ENCODE peak calls at places on chromosomes 3 and 15, in ten cellular contexts. One of them, this sample, is unnamed.

GRCh38 chr15:29476503-29477080 is 207.0 kb upstream of the NSMCE3 start:
- DNase-seq in iPS DF 6.9: no peak
- DNase-seq in HCT116: no peak
- DNase-seq in cardiac muscle cell: no peak
- DNase-seq in mammary epithelial cell: no peak
- DNase-seq in suprapubic skin: peak
- DNase-seq in sigmoid colon: no peak
- DNase-seq in fibroblast of lung: no peak
- DNase-seq in hepatocyte: no peak
- DNase-seq in effector memory CD4-positive, alpha-beta T cell: no peak
- DNase-seq in this sample: no peak

GRCh38 chr15:67110958-67111864 is 45.8 kb downstream of the SMAD3 start:
- DNase-seq in HCT116: no peak
- DNase-seq in mammary epithelial cell: no peak
- DNase-seq in effector memory CD4-positive, alpha-beta T cell: no peak
- DNase-seq in suprapubic skin: no peak
- DNase-seq in sigmoid colon: no peak
- DNase-seq in cardiac muscle cell: no peak
- DNase-seq in iPS DF 6.9: no peak
- DNase-seq in hepatocyte: no peak
- DNase-seq in fibroblast of lung: peak
- DNase-seq in this sample: no peak

GRCh38 chr15:76196949-76197315 is 114.3 kb downstream of the ETFA start:
- DNase-seq in fibroblast of lung: no peak
- DNase-seq in mammary epithelial cell: no peak
- DNase-seq in sigmoid colon: peak
- DNase-seq in effector memory CD4-positive, alpha-beta T cell: no peak
- DNase-seq in iPS DF 6.9: no peak
- DNase-seq in HCT116: no peak
- DNase-seq in cardiac muscle cell: no peak
- DNase-seq in hepatocyte: no peak
- DNase-seq in suprapubic skin: peak
- DNase-seq in this sample: no peak

GRCh38 chr15:38253448-38253847 is 812 bp downstream of the SPRED1 start:
- DNase-seq in iPS DF 6.9: no peak
- DNase-seq in mammary epithelial cell: peak
- DNase-seq in HCT116: peak
- DNase-seq in hepatocyte: peak
- DNase-seq in cardiac muscle cell: peak
- DNase-seq in effector memory CD4-positive, alpha-beta T cell: no peak
- DNase-seq in sigmoid colon: no peak
- DNase-seq in fibroblast of lung: peak
- DNase-seq in suprapubic skin: no peak
- DNase-seq in this sample: no peak

GRCh38 chr15:69480932-69481331 is 28.3 kb downstream of the RPLP1 start:
- DNase-seq in HCT116: no peak
- DNase-seq in cardiac muscle cell: no peak
- DNase-seq in fibroblast of lung: no peak
- DNase-seq in suprapubic skin: no peak
- DNase-seq in effector memory CD4-positive, alpha-beta T cell: no peak
- DNase-seq in mammary epithelial cell: no peak
- DNase-seq in sigmoid colon: no peak
- DNase-seq in hepatocyte: no peak
- DNase-seq in iPS DF 6.9: no peak
- DNase-seq in this sample: no peak

GRCh38 chr3:160141485-160142185 is 83.6 kb upstream of the C3orf80 start:
- DNase-seq in sigmoid colon: no peak
- DNase-seq in fibroblast of lung: no peak
- DNase-seq in cardiac muscle cell: peak
- DNase-seq in HCT116: no peak
- DNase-seq in suprapubic skin: no peak
- DNase-seq in hepatocyte: no peak
- DNase-seq in mammary epithelial cell: no peak
- DNase-seq in iPS DF 6.9: no peak
- DNase-seq in effector memory CD4-positive, alpha-beta T cell: no peak
- DNase-seq in this sample: no peak

GRCh38 chr3:48723725-48724124 is 6.7 kb upstream of the IP6K2 start:
- DNase-seq in hepatocyte: no peak
- DNase-seq in suprapubic skin: no peak
- DNase-seq in cardiac muscle cell: no peak
- DNase-seq in iPS DF 6.9: no peak
- DNase-seq in mammary epithelial cell: no peak
- DNase-seq in effector memory CD4-positive, alpha-beta T cell: no peak
- DNase-seq in sigmoid colon: no peak
- DNase-seq in fibroblast of lung: no peak
- DNase-seq in HCT116: no peak
- DNase-seq in this sample: no peak

GRCh38 chr15:72532991-72533601 is 59.0 kb downstream of the ARIH1 start:
- DNase-seq in iPS DF 6.9: no peak
- DNase-seq in hepatocyte: no peak
- DNase-seq in cardiac muscle cell: peak
- DNase-seq in suprapubic skin: no peak
- DNase-seq in mammary epithelial cell: no peak
- DNase-seq in sigmoid colon: no peak
- DNase-seq in HCT116: no peak
- DNase-seq in effector memory CD4-positive, alpha-beta T cell: no peak
- DNase-seq in fibroblast of lung: no peak
- DNase-seq in this sample: no peak

GRCh38 chr3:128360705-128361271 is 105.9 kb downstream of the DNAJB8 start:
- DNase-seq in suprapubic skin: no peak
- DNase-seq in iPS DF 6.9: no peak
- DNase-seq in mammary epithelial cell: no peak
- DNase-seq in sigmoid colon: no peak
- DNase-seq in fibroblast of lung: peak
- DNase-seq in hepatocyte: no peak
- DNase-seq in effector memory CD4-positive, alpha-beta T cell: no peak
- DNase-seq in cardiac muscle cell: no peak
- DNase-seq in HCT116: no peak
- DNase-seq in this sample: no peak

GRCh38 chr3:46466871-46467403 is 2.2 kb upstream of the LTF start:
- DNase-seq in fibroblast of lung: no peak
- DNase-seq in suprapubic skin: peak
- DNase-seq in iPS DF 6.9: no peak
- DNase-seq in hepatocyte: no peak
- DNase-seq in cardiac muscle cell: no peak
- DNase-seq in sigmoid colon: no peak
- DNase-seq in effector memory CD4-positive, alpha-beta T cell: no peak
- DNase-seq in HCT116: no peak
- DNase-seq in mammary epithelial cell: no peak
- DNase-seq in this sample: no peak

GRCh38 chr3:111926266-111926676 is 52.6 kb upstream of the ABHD10 start:
- DNase-seq in iPS DF 6.9: no peak
- DNase-seq in effector memory CD4-positive, alpha-beta T cell: no peak
- DNase-seq in HCT116: peak
- DNase-seq in cardiac muscle cell: no peak
- DNase-seq in hepatocyte: no peak
- DNase-seq in fibroblast of lung: no peak
- DNase-seq in suprapubic skin: no peak
- DNase-seq in mammary epithelial cell: no peak
- DNase-seq in sigmoid colon: no peak
- DNase-seq in this sample: peak

GRCh38 chr15:45140851-45141250 is 11.1 kb downstream of the DUOX1 start:
- DNase-seq in sigmoid colon: no peak
- DNase-seq in suprapubic skin: no peak
- DNase-seq in effector memory CD4-positive, alpha-beta T cell: no peak
- DNase-seq in mammary epithelial cell: no peak
- DNase-seq in hepatocyte: no peak
- DNase-seq in cardiac muscle cell: no peak
- DNase-seq in fibroblast of lung: no peak
- DNase-seq in iPS DF 6.9: no peak
- DNase-seq in HCT116: no peak
- DNase-seq in this sample: no peak

GRCh38 chr15:31799711-31800321 is 230.5 kb upstream of the CHRNA7 start:
- DNase-seq in sigmoid colon: no peak
- DNase-seq in fibroblast of lung: no peak
- DNase-seq in cardiac muscle cell: no peak
- DNase-seq in hepatocyte: no peak
- DNase-seq in HCT116: no peak
- DNase-seq in effector memory CD4-positive, alpha-beta T cell: no peak
- DNase-seq in mammary epithelial cell: peak
- DNase-seq in iPS DF 6.9: no peak
- DNase-seq in suprapubic skin: no peak
- DNase-seq in this sample: no peak

GRCh38 chr3:108036984-108037741 is 53.7 kb downstream of the CD47 start:
- DNase-seq in sigmoid colon: no peak
- DNase-seq in mammary epithelial cell: no peak
- DNase-seq in suprapubic skin: no peak
- DNase-seq in HCT116: no peak
- DNase-seq in hepatocyte: no peak
- DNase-seq in cardiac muscle cell: no peak
- DNase-seq in effector memory CD4-positive, alpha-beta T cell: no peak
- DNase-seq in fibroblast of lung: peak
- DNase-seq in iPS DF 6.9: no peak
- DNase-seq in this sample: no peak

GRCh38 chr3:106719583-106719982 is 657.7 kb upstream of the CCDC54 start:
- DNase-seq in iPS DF 6.9: no peak
- DNase-seq in sigmoid colon: no peak
- DNase-seq in effector memory CD4-positive, alpha-beta T cell: no peak
- DNase-seq in fibroblast of lung: no peak
- DNase-seq in hepatocyte: no peak
- DNase-seq in HCT116: no peak
- DNase-seq in cardiac muscle cell: no peak
- DNase-seq in mammary epithelial cell: no peak
- DNase-seq in suprapubic skin: no peak
- DNase-seq in this sample: no peak

GRCh38 chr3:106720510-106720909 is 656.7 kb upstream of the CCDC54 start:
- DNase-seq in sigmoid colon: no peak
- DNase-seq in mammary epithelial cell: no peak
- DNase-seq in hepatocyte: no peak
- DNase-seq in iPS DF 6.9: no peak
- DNase-seq in cardiac muscle cell: no peak
- DNase-seq in effector memory CD4-positive, alpha-beta T cell: no peak
- DNase-seq in suprapubic skin: no peak
- DNase-seq in fibroblast of lung: no peak
- DNase-seq in HCT116: no peak
- DNase-seq in this sample: no peak

GRCh38 chr3:106711650-106712049 is 665.6 kb upstream of the CCDC54 start:
- DNase-seq in cardiac muscle cell: peak
- DNase-seq in iPS DF 6.9: no peak
- DNase-seq in fibroblast of lung: peak
- DNase-seq in effector memory CD4-positive, alpha-beta T cell: no peak
- DNase-seq in hepatocyte: no peak
- DNase-seq in HCT116: no peak
- DNase-seq in suprapubic skin: no peak
- DNase-seq in mammary epithelial cell: peak
- DNase-seq in sigmoid colon: no peak
- DNase-seq in this sample: no peak

GRCh38 chr3:106714400-106714799 is 662.8 kb upstream of the CCDC54 start:
- DNase-seq in suprapubic skin: no peak
- DNase-seq in effector memory CD4-positive, alpha-beta T cell: no peak
- DNase-seq in cardiac muscle cell: no peak
- DNase-seq in iPS DF 6.9: no peak
- DNase-seq in sigmoid colon: no peak
- DNase-seq in fibroblast of lung: peak
- DNase-seq in mammary epithelial cell: no peak
- DNase-seq in HCT116: no peak
- DNase-seq in hepatocyte: peak
- DNase-seq in this sample: no peak

GRCh38 chr3:106717178-106717780 is 660.0 kb upstream of the CCDC54 start:
- DNase-seq in HCT116: no peak
- DNase-seq in iPS DF 6.9: no peak
- DNase-seq in suprapubic skin: no peak
- DNase-seq in cardiac muscle cell: no peak
- DNase-seq in mammary epithelial cell: no peak
- DNase-seq in hepatocyte: no peak
- DNase-seq in sigmoid colon: no peak
- DNase-seq in effector memory CD4-positive, alpha-beta T cell: no peak
- DNase-seq in fibroblast of lung: no peak
- DNase-seq in this sample: peak
- H3K4me3 ChIP-seq in HCT116: no peak
- H3K4me3 ChIP-seq in iPS DF 6.9: no peak
- H3K4me3 ChIP-seq in suprapubic skin: no peak
- H3K4me3 ChIP-seq in cardiac muscle cell: no peak
- H3K4me3 ChIP-seq in mammary epithelial cell: no peak
- H3K4me3 ChIP-seq in hepatocyte: no peak
- H3K4me3 ChIP-seq in sigmoid colon: no peak
- H3K4me3 ChIP-seq in effector memory CD4-positive, alpha-beta T cell: no peak
- H3K4me3 ChIP-seq in fibroblast of lung: no peak
- H3K4me3 ChIP-seq in this sample: peak

GRCh38 chr3:82506204-82506603 is 744.8 kb upstream of the GBE1 start:
- DNase-seq in sigmoid colon: no peak
- DNase-seq in fibroblast of lung: no peak
- DNase-seq in suprapubic skin: no peak
- DNase-seq in cardiac muscle cell: no peak
- DNase-seq in HCT116: no peak
- DNase-seq in iPS DF 6.9: no peak
- DNase-seq in mammary epithelial cell: no peak
- DNase-seq in effector memory CD4-positive, alpha-beta T cell: no peak
- DNase-seq in hepatocyte: no peak
- DNase-seq in this sample: no peak
- H3K27ac ChIP-seq in sigmoid colon: no peak
- H3K27ac ChIP-seq in fibroblast of lung: no peak
- H3K27ac ChIP-seq in suprapubic skin: no peak
- H3K27ac ChIP-seq in cardiac muscle cell: no peak
- H3K27ac ChIP-seq in HCT116: no peak
- H3K27ac ChIP-seq in iPS DF 6.9: no peak
- H3K27ac ChIP-seq in mammary epithelial cell: no peak
- H3K27ac ChIP-seq in effector memory CD4-positive, alpha-beta T cell: no peak
- H3K27ac ChIP-seq in hepatocyte: no peak
- H3K27ac ChIP-seq in this sample: no peak

GRCh38 chr3:188534633-188535032 is 380.7 kb downstream of the LPP start:
- DNase-seq in fibroblast of lung: peak
- DNase-seq in sigmoid colon: no peak
- DNase-seq in effector memory CD4-positive, alpha-beta T cell: no peak
- DNase-seq in hepatocyte: no peak
- DNase-seq in iPS DF 6.9: no peak
- DNase-seq in suprapubic skin: no peak
- DNase-seq in HCT116: no peak
- DNase-seq in cardiac muscle cell: no peak
- DNase-seq in mammary epithelial cell: no peak
- DNase-seq in this sample: no peak
- H3K4me3 ChIP-seq in fibroblast of lung: no peak
- H3K4me3 ChIP-seq in sigmoid colon: no peak
- H3K4me3 ChIP-seq in effector memory CD4-positive, alpha-beta T cell: no peak
- H3K4me3 ChIP-seq in hepatocyte: no peak
- H3K4me3 ChIP-seq in iPS DF 6.9: no peak
- H3K4me3 ChIP-seq in suprapubic skin: no peak
- H3K4me3 ChIP-seq in HCT116: no peak
- H3K4me3 ChIP-seq in cardiac muscle cell: no peak
- H3K4me3 ChIP-seq in mammary epithelial cell: no peak
- H3K4me3 ChIP-seq in this sample: no peak

DNA sequence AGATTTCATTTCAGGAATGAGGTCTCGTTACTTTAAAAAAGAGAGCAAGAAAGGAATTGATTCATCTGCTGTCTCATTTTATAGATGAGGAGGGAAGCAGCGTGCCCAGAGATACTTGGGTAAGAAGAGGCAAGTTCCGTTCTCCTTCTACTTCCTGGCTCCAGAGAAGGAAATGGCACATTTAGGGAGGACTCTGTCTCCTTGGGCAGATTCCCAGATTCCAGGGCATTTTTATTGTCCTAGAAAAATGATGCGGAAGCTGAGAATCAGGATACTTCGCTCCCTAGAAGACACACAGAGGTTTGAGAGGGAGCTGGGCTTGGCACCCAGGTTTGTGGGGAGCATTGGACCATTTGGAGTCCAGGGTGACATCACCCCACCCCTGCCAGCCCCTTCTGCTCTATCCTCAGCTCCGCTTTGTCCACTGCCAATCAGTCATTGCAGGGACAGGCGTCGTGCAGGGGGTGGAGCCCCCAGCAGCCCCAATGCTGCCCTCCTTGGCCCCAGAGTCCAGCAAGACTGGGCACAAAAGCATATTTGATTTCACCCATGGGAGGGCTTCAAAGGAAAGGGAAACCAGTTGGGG is 129.9 kb upstream of the MEF2A start:
- DNase-seq in suprapubic skin: peak
- DNase-seq in cardiac muscle cell: no peak
- DNase-seq in effector memory CD4-positive, alpha-beta T cell: no peak
- DNase-seq in iPS DF 6.9: no peak
- DNase-seq in HCT116: no peak
- DNase-seq in mammary epithelial cell: no peak
- DNase-seq in hepatocyte: no peak
- DNase-seq in sigmoid colon: peak
- DNase-seq in fibroblast of lung: no peak
- DNase-seq in this sample: no peak
- H3K27ac ChIP-seq in suprapubic skin: peak
- H3K27ac ChIP-seq in cardiac muscle cell: no peak
- H3K27ac ChIP-seq in effector memory CD4-positive, alpha-beta T cell: no peak
- H3K27ac ChIP-seq in iPS DF 6.9: no peak
- H3K27ac ChIP-seq in HCT116: no peak
- H3K27ac ChIP-seq in mammary epithelial cell: peak
- H3K27ac ChIP-seq in hepatocyte: peak
- H3K27ac ChIP-seq in sigmoid colon: no peak
- H3K27ac ChIP-seq in fibroblast of lung: no peak
- H3K27ac ChIP-seq in this sample: no peak